ENCODE peak calls at places on chromosome 6, in five cellular contexts. X, E, M, G and T are unnamed samples.

GRCh38 chr6:155224618-155225017 is 39.2 kb upstream of the CLDN20 start:
- DNase-seq in X (no peak), E (no peak), M (no peak), G (no peak), T (no peak)

GRCh38 chr6:107603029-107603428 is 113.1 kb downstream of the SOBP start:
- DNase-seq in X (no peak), E (no peak), M (no peak), G (no peak), T (no peak)

GRCh38 chr6:169190144-169190584 is 63.5 kb downstream of the THBS2 start:
- DNase-seq in X (no peak), E (no peak), M (no peak), G (no peak), T (peak)

GRCh38 chr6:29809249-29809648 is 18.4 kb upstream of the HLA-G start:
- DNase-seq in X (no peak), E (no peak), M (no peak), G (no peak), T (no peak)

GRCh38 chr6:24448396-24448795 is 41.0 kb downstream of the GPLD1 start:
- DNase-seq in X (no peak), E (no peak), M (no peak), G (no peak), T (no peak)

GRCh38 chr6:44850367-44850766 is 462.9 kb downstream of the CDC5L start:
- DNase-seq in X (no peak), E (no peak), M (no peak), G (no peak), T (no peak)

GRCh38 chr6:66931787-66932186 is 1224.8 kb upstream of the EYS start:
- DNase-seq in X (no peak), E (no peak), M (no peak), G (no peak), T (no peak)

GRCh38 chr6:9250852-9251251 is 815.5 kb upstream of the SLC35B3 start:
- DNase-seq in X (no peak), E (no peak), M (no peak), G (no peak), T (no peak)

GRCh38 chr6:149923327-149923986 is 536 bp upstream of the RAET1G start:
- DNase-seq in X (no peak), E (no peak), M (no peak), G (no peak), T (no peak)

GRCh38 chr6:104601008-104601745 is 258.5 kb downstream of the HACE1 start:
- DNase-seq in X (no peak), E (no peak), M (no peak), G (no peak), T (no peak)

GRCh38 chr6:134835998-134836397 is 113.9 kb downstream of the ALDH8A1 start:
- DNase-seq in X (no peak), E (no peak), M (no peak), G (no peak), T (no peak)

GRCh38 chr6:36714511-36714910 is 16.9 kb downstream of the RAB44 start:
- DNase-seq in X (no peak), E (no peak), M (no peak), G (no peak), T (no peak)

GRCh38 chr6:18302561-18303439 is 38.5 kb upstream of the DEK start:
- DNase-seq in X (no peak), E (no peak), M (no peak), G (no peak), T (no peak)

GRCh38 chr6:150176659-150177058 is 33.8 kb downstream of the PPP1R14C start:
- DNase-seq in X (no peak), E (no peak), M (no peak), G (no peak), T (no peak)